ENCODE peak calls at places on chromosomes 16 and 17, in eight cellular contexts. A, C, M, I, T, X, R and Y are unnamed samples.

GRCh38 chr16:1537763-1538289 is 4.4 kb downstream of the TMEM204 start:
- DNase-seq in A (no peak), C (no peak), M (no peak), I (no peak), T (no peak), X (no peak), R (no peak), Y (no peak)

GRCh38 chr17:13941781-13942180 is 127.5 kb upstream of the COX10 start:
- DNase-seq in A (no peak), C (no peak), M (no peak), I (no peak), T (no peak), X (no peak), R (no peak), Y (no peak)

GRCh38 chr16:12545792-12546342 is 257.8 kb downstream of the CPPED1 start:
- DNase-seq in A (no peak), C (no peak), M (no peak), I (no peak), T (no peak), X (no peak), R (no peak), Y (no peak)

GRCh38 chr16:7624871-7625766 is 292.5 kb downstream of the RBFOX1 start:
- DNase-seq in A (no peak), C (no peak), M (no peak), I (no peak), T (no peak), X (no peak), R (no peak), Y (no peak)

GRCh38 chr17:49890077-49890821 is 42.4 kb upstream of the TAC4 start:
- DNase-seq in A (no peak), C (peak), M (no peak), I (no peak), T (no peak), X (no peak), R (no peak), Y (peak)

GRCh38 chr17:74123350-74123749 is 80.1 kb upstream of the RPL38 start:
- DNase-seq in A (no peak), C (no peak), M (no peak), I (no peak), T (no peak), X (no peak), R (no peak), Y (no peak)

GRCh38 chr17:73359987-73360410 is 48.2 kb upstream of the CDC42EP4 start:
- DNase-seq in A (no peak), C (no peak), M (no peak), I (no peak), T (no peak), X (no peak), R (no peak), Y (peak)

GRCh38 chr17:21025446-21025845 is 17.4 kb downstream of the USP22 start:
- DNase-seq in A (no peak), C (no peak), M (no peak), I (no peak), T (no peak), X (no peak), R (no peak), Y (no peak)

GRCh38 chr16:87954826-87955225 is 3.6 kb downstream of the BANP start:
- DNase-seq in A (no peak), C (no peak), M (no peak), I (no peak), T (no peak), X (no peak), R (no peak), Y (peak)

GRCh38 chr16:57535680-57536305 is 578 bp downstream of the CCDC102A start:
- DNase-seq in A (peak), C (peak), M (peak), I (peak), T (peak), X (peak), R (peak), Y (peak)

GRCh38 chr16:23282508-23282907 is 19.6 kb upstream of the SCNN1B start:
- DNase-seq in A (no peak), C (no peak), M (no peak), I (no peak), T (no peak), X (no peak), R (no peak), Y (no peak)

GRCh38 chr17:21286771-21287702 is 2.5 kb downstream of the MAP2K3 start:
- DNase-seq in A (no peak), C (peak), M (no peak), I (peak), T (no peak), X (no peak), R (no peak), Y (no peak)

GRCh38 chr17:50037321-50038107 is 18.4 kb upstream of the ITGA3 start:
- DNase-seq in A (peak), C (peak), M (no peak), I (peak), T (no peak), X (no peak), R (no peak), Y (peak)

GRCh38 chr16:5042574-5043171 is 8.9 kb upstream of the NAGPA start:
- DNase-seq in A (no peak), C (peak), M (no peak), I (no peak), T (no peak), X (no peak), R (no peak), Y (peak)

GRCh38 chr17:79840204-79840988 is 1.2 kb upstream of the CBX4 start:
- DNase-seq in A (no peak), C (peak), M (no peak), I (peak), T (peak), X (no peak), R (no peak), Y (peak)

GRCh38 chr17:45782889-45783592 is 1.1 kb upstream of the CRHR1 start:
- DNase-seq in A (no peak), C (no peak), M (no peak), I (no peak), T (peak), X (no peak), R (no peak), Y (peak)

GRCh38 chr16:70270176-70270575 is 18.4 kb upstream of the EXOSC6 start:
- DNase-seq in A (no peak), C (no peak), M (no peak), I (no peak), T (no peak), X (no peak), R (no peak), Y (no peak)

GRCh38 chr17:31394544-31394943 is 3.1 kb downstream of the RAB11FIP4 start:
- DNase-seq in A (no peak), C (peak), M (no peak), I (peak), T (no peak), X (no peak), R (no peak), Y (peak)

GRCh38 chr16:85715169-85716015 is 26.6 kb upstream of the GINS2 start:
- DNase-seq in A (peak), C (no peak), M (no peak), I (no peak), T (no peak), X (no peak), R (no peak), Y (no peak)

GRCh38 chr17:21458036-21458435 is 81.9 kb downstream of the KCNJ12 start:
- DNase-seq in A (no peak), C (no peak), M (no peak), I (no peak), T (no peak), X (no peak), R (no peak), Y (no peak)

GRCh38 chr17:37054894-37055293 is 106.1 kb downstream of the AATF start:
- DNase-seq in A (no peak), C (no peak), M (no peak), I (no peak), T (no peak), X (no peak), R (no peak), Y (no peak)

GRCh38 chr16:89344846-89345577 is 127.5 kb downstream of the ZNF778 start:
- DNase-seq in A (no peak), C (no peak), M (no peak), I (no peak), T (no peak), X (no peak), R (no peak), Y (no peak)

GRCh38 chr17:40418428-40418706 is 671 bp upstream of the TOP2A start:
- DNase-seq in A (no peak), C (no peak), M (no peak), I (no peak), T (no peak), X (no peak), R (no peak), Y (peak)

GRCh38 chr17:43418441-43419374 is 19.9 kb downstream of the ARL4D start:
- DNase-seq in A (peak), C (peak), M (no peak), I (peak), T (no peak), X (no peak), R (no peak), Y (peak)

GRCh38 chr16:27690604-27691003 is 140.7 kb downstream of the KATNIP start:
- DNase-seq in A (no peak), C (no peak), M (no peak), I (peak), T (no peak), X (no peak), R (no peak), Y (no peak)

GRCh38 chr16:74982303-74982702 is 2.6 kb downstream of the WDR59 start:
- DNase-seq in A (no peak), C (no peak), M (no peak), I (no peak), T (no peak), X (no peak), R (no peak), Y (no peak)

GRCh38 chr16:87201052-87201451 is 116.1 kb downstream of the C16orf95 start:
- DNase-seq in A (no peak), C (peak), M (no peak), I (peak), T (no peak), X (no peak), R (no peak), Y (peak)

GRCh38 chr16:56451753-56452689 is 667 bp downstream of the OGFOD1 start:
- DNase-seq in A (peak), C (no peak), M (no peak), I (peak), T (no peak), X (peak), R (no peak), Y (no peak)

GRCh38 chr17:29124135-29124930 is 55.9 kb downstream of the MYO18A start:
- DNase-seq in A (peak), C (no peak), M (no peak), I (peak), T (no peak), X (no peak), R (no peak), Y (peak)

GRCh38 chr17:48510761-48511604 is 19.8 kb downstream of the HOXB1 start:
- DNase-seq in A (no peak), C (no peak), M (no peak), I (no peak), T (no peak), X (peak), R (no peak), Y (no peak)

GRCh38 chr17:67475161-67475887 is 98.2 kb downstream of the PITPNC1 start:
- DNase-seq in A (peak), C (peak), M (peak), I (peak), T (peak), X (peak), R (peak), Y (peak)

GRCh38 chr16:10964039-10964890 is 19.9 kb downstream of the CLEC16A start:
- DNase-seq in A (peak), C (peak), M (peak), I (peak), T (peak), X (peak), R (peak), Y (peak)

GRCh38 chr17:4127555-4127954 is 15.3 kb downstream of the ZZEF1 start:
- DNase-seq in A (no peak), C (no peak), M (no peak), I (no peak), T (no peak), X (no peak), R (no peak), Y (no peak)

GRCh38 chr16:50309527-50310307 is 43.4 kb downstream of the ADCY7 start:
- DNase-seq in A (no peak), C (peak), M (no peak), I (no peak), T (no peak), X (no peak), R (no peak), Y (peak)

GRCh38 chr17:66423436-66423922 is 121.1 kb downstream of the PRKCA start:
- DNase-seq in A (no peak), C (no peak), M (no peak), I (peak), T (no peak), X (no peak), R (no peak), Y (no peak)

GRCh38 chr17:65485388-65486299 is 75.8 kb downstream of the AXIN2 start:
- DNase-seq in A (no peak), C (peak), M (no peak), I (no peak), T (no peak), X (no peak), R (no peak), Y (peak)

GRCh38 chr17:17063546-17064122 is 21.4 kb downstream of the MPRIP start:
- DNase-seq in A (peak), C (peak), M (no peak), I (peak), T (no peak), X (no peak), R (no peak), Y (peak)

GRCh38 chr16:68644715-68645493 is at the start of gene CDH3:
- DNase-seq in A (no peak), C (no peak), M (no peak), I (peak), T (peak), X (no peak), R (no peak), Y (no peak)